ENCODE peak calls at places on chromosomes 4 and X, in seven cellular contexts. V is SW480; H is activated CD4-positive, alpha-beta T cell treated with anti-CD3 and anti-CD28 coated beads for 4 hours; C is HEK293T; I is adrenal gland; G is suprapubic skin; L is H54. T is an unnamed sample.

GRCh38 chr4:127416092-127416491 is 216.7 kb upstream of the INTU start:
- DNase-seq in G (no peak), H (no peak), V (no peak), C (no peak), L (no peak), I (no peak), T (no peak)

GRCh38 chr4:123361195-123361861 is 35.3 kb upstream of the SPRY1 start:
- DNase-seq in H (no peak), I (peak; percentile 25), V (no peak), L (no peak), G (no peak), C (no peak), T (no peak)

GRCh38 chrX:153549231-153549630 is 31.8 kb downstream of the ATP2B3 start:
- DNase-seq in I (no peak), V (no peak), L (no peak), G (no peak), C (no peak), H (no peak), T (no peak)

GRCh38 chrX:77565278-77565677 is 118.1 kb downstream of the FGF16 start:
- DNase-seq in C (no peak), L (no peak), V (no peak), H (no peak), I (no peak), G (no peak), T (no peak)

GRCh38 chr4:152464030-152464823 is 71.7 kb downstream of the FBXW7 start:
- DNase-seq in H (no peak), C (no peak), V (no peak), L (no peak), G (no peak), I (no peak), T (no peak)

GRCh38 chr4:4524364-4524763 is 17.5 kb downstream of the STX18 start:
- DNase-seq in L (no peak), C (no peak), V (no peak), I (no peak), H (peak; percentile 6), G (no peak), T (no peak)

GRCh38 chrX:65679071-65679540 is 11.7 kb downstream of the MSN start:
- DNase-seq in H (no peak), C (no peak), I (no peak), G (no peak), L (no peak), V (no peak), T (no peak)

GRCh38 chr4:185534850-185535761 is at the start of gene PDLIM3:
- DNase-seq in L (peak; percentile 25), V (peak; percentile 72), I (peak; percentile 44), H (no peak), G (no peak), C (peak; percentile 76), T (peak; percentile 49)

GRCh38 chrX:42466706-42467105 is 311.3 kb downstream of the PPP1R2C start:
- DNase-seq in G (no peak), C (no peak), H (no peak), I (no peak), V (no peak), L (no peak), T (no peak)

GRCh38 chrX:20547649-20548051 is 280.9 kb upstream of the RPS6KA3 start:
- DNase-seq in C (no peak), V (peak; percentile 14), H (no peak), L (peak; percentile 2), G (no peak), I (peak; percentile 33), T (no peak)

GRCh38 chrX:150546711-150547153 is 21.7 kb upstream of the MTM1 start:
- DNase-seq in C (no peak), V (no peak), H (peak; percentile 15), I (no peak), L (no peak), G (no peak), T (no peak)

GRCh38 chr4:183342541-183343533 is 20.6 kb upstream of the CLDN24 start:
- DNase-seq in C (no peak), I (no peak), L (no peak), G (peak; percentile 71), H (no peak), V (no peak), T (no peak)

GRCh38 chrX:123731258-123731986 is 1.4 kb downstream of the THOC2 start:
- DNase-seq in V (no peak), C (peak; percentile 36), G (no peak), H (peak; percentile 10), I (no peak), L (no peak), T (no peak)

GRCh38 chrX:67893931-67894330 is 350.1 kb downstream of the AR start:
- DNase-seq in L (no peak), H (no peak), G (no peak), V (no peak), C (no peak), I (no peak), T (no peak)